ENCODE peak calls at places on chromosomes 12 and 14, in five cellular contexts. N, Z, H, R and L are unnamed samples.
A peak's percentile ranks its signal among the peaks of the same experiment; 100 is the strongest.

GRCh38 chr12:12531194-12531593 is 31.5 kb downstream of the DUSP16 start:
- DNase-seq in N (no peak), Z (no peak), H (no peak), R (no peak), L (no peak)

GRCh38 chr12:20455001-20455706 is 86.8 kb downstream of the PDE3A start:
- DNase-seq in N (no peak), Z (no peak), H (no peak), R (no peak), L (no peak)

GRCh38 chr14:51298895-51299294 is 58.8 kb downstream of the TMX1 start:
- DNase-seq in N (no peak), Z (no peak), H (no peak), R (no peak), L (no peak)

GRCh38 chr14:81465507-81466228 is 65.5 kb upstream of the STON2 start:
- DNase-seq in N (no peak), Z (no peak), H (no peak), R (no peak), L (no peak)

GRCh38 chr14:69548566-69548965 is 26.1 kb downstream of the CCDC177 start:
- DNase-seq in N (no peak), Z (no peak), H (no peak), R (no peak), L (no peak)

GRCh38 chr12:67919406-67919805 is 69.8 kb upstream of the IFNG-AS1 start:
- DNase-seq in N (no peak), Z (no peak), H (no peak), R (no peak), L (no peak)

GRCh38 chr12:109527489-109528123 is 45.7 kb downstream of the MMAB start:
- DNase-seq in N (no peak), Z (no peak), H (no peak), R (no peak), L (no peak)

GRCh38 chr12:126905752-126906151 is 1361.2 kb upstream of the TMEM132C start:
- DNase-seq in N (no peak), Z (no peak), H (no peak), R (no peak), L (no peak)

GRCh38 chr12:53944209-53944608 is 5.6 kb downstream of the HOXC13 start:
- DNase-seq in N (no peak), Z (no peak), H (no peak), R (no peak), L (no peak)

GRCh38 chr12:5276327-5276880 is 155.5 kb upstream of the NTF3 start:
- DNase-seq in N (no peak), Z (no peak), H (no peak), R (no peak), L (no peak)

GRCh38 chr14:100692859-100693558 is 33.7 kb upstream of the DLK1 start:
- DNase-seq in N (no peak), Z (peak; percentile 65), H (no peak), R (no peak), L (no peak)

GRCh38 chr12:6141048-6141447 is 16.6 kb upstream of the VWF start:
- DNase-seq in N (no peak), Z (no peak), H (no peak), R (no peak), L (no peak)

GRCh38 chr14:54446201-54446693 is 5.1 kb upstream of the CNIH1 start:
- DNase-seq in N (no peak), Z (no peak), H (no peak), R (no peak), L (no peak)

GRCh38 chr12:131121705-131122405 is 168.1 kb downstream of the ADGRD1 start:
- DNase-seq in N (no peak), Z (no peak), H (no peak), R (no peak), L (no peak)

GRCh38 chr14:105486333-105486973 is at the start of gene CRIP1:
- DNase-seq in N (no peak), Z (no peak), H (no peak), R (no peak), L (no peak)

GRCh38 chr12:1760566-1761382 is 59.6 kb upstream of the LRTM2 start:
- DNase-seq in N (no peak), Z (peak; percentile 95), H (no peak), R (no peak), L (no peak)

GRCh38 chr12:32312049-32312670 is 87.2 kb upstream of the FGD4 start:
- DNase-seq in N (peak; percentile 39), Z (peak; percentile 42), H (no peak), R (peak; percentile 21), L (peak; percentile 65)

GRCh38 chr12:109731806-109732205 is 18.2 kb downstream of the FAM222A start:
- DNase-seq in N (no peak), Z (no peak), H (no peak), R (no peak), L (no peak)

GRCh38 chr12:79547044-79547734 is 143.6 kb downstream of the PAWR start:
- DNase-seq in N (no peak), Z (peak; percentile 93), H (peak; percentile 68), R (no peak), L (peak; percentile 88)

GRCh38 chr12:57234233-57234570 is 4.7 kb downstream of the SHMT2 start:
- DNase-seq in N (no peak), Z (no peak), H (no peak), R (no peak), L (no peak)

GRCh38 chr12:132781938-132782337 is 20.3 kb upstream of the ANKLE2 start:
- DNase-seq in N (no peak), Z (no peak), H (no peak), R (no peak), L (no peak)

GRCh38 chr12:22334696-22335290 is at the start of gene ST8SIA1:
- DNase-seq in N (peak; percentile 29), Z (peak; percentile 7), H (peak; percentile 61), R (no peak), L (peak; percentile 40)

GRCh38 chr14:55572578-55572977 is 7.4 kb upstream of the KTN1 start:
- DNase-seq in N (no peak), Z (peak; percentile 72), H (no peak), R (no peak), L (no peak)

GRCh38 chr14:77203611-77204456 is 22.2 kb downstream of the TMEM63C start:
- DNase-seq in N (no peak), Z (no peak), H (no peak), R (no peak), L (no peak)

GRCh38 chr12:5580911-5581488 is 149.1 kb downstream of the NTF3 start:
- DNase-seq in N (no peak), Z (no peak), H (no peak), R (no peak), L (no peak)

GRCh38 chr12:33472299-33472698 is 32.7 kb upstream of the SYT10 start:
- DNase-seq in N (no peak), Z (no peak), H (no peak), R (no peak), L (no peak)

GRCh38 chr12:54725233-54725843 is 77.2 kb upstream of the DCD start:
- DNase-seq in N (peak; percentile 47), Z (peak; percentile 30), H (no peak), R (no peak), L (no peak)

GRCh38 chr12:109432431-109432830 is 44.7 kb downstream of the KCTD10 start:
- DNase-seq in N (no peak), Z (no peak), H (no peak), R (no peak), L (no peak)

GRCh38 chr12:107622005-107622404 is 63.6 kb upstream of the PWP1 start:
- DNase-seq in N (peak; percentile 51), Z (peak; percentile 9), H (peak; percentile 80), R (no peak), L (peak; percentile 55)

GRCh38 chr12:102484732-102485069 is 4.3 kb upstream of the IGF1 start:
- DNase-seq in N (no peak), Z (no peak), H (no peak), R (no peak), L (no peak)

DNA sequence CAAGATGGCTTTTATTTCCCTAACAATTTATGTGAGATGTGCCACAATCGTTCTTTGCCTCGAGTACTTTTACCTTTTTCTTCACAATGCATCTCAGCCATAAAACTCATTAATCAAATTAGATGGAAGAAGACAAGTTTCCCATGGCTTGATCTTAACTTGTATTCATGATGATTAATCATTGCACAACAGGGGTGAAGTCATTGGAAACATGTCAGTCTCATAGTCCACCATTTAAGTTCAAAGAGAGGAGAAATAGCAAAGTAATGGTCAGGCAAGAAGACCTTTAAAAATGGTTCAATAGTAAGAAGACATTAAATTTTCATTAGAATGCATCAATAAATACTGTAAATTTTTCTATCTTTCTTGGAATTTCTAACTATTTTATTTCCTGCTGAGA is 136.3 kb downstream of the FOXG1 start:
- DNase-seq in N (no peak), Z (no peak), H (no peak), R (no peak), L (no peak)
- TF ChIP-seq SUZ12 in N (no peak), Z (no peak), H (no peak), R (no peak), L (no peak)

DNA sequence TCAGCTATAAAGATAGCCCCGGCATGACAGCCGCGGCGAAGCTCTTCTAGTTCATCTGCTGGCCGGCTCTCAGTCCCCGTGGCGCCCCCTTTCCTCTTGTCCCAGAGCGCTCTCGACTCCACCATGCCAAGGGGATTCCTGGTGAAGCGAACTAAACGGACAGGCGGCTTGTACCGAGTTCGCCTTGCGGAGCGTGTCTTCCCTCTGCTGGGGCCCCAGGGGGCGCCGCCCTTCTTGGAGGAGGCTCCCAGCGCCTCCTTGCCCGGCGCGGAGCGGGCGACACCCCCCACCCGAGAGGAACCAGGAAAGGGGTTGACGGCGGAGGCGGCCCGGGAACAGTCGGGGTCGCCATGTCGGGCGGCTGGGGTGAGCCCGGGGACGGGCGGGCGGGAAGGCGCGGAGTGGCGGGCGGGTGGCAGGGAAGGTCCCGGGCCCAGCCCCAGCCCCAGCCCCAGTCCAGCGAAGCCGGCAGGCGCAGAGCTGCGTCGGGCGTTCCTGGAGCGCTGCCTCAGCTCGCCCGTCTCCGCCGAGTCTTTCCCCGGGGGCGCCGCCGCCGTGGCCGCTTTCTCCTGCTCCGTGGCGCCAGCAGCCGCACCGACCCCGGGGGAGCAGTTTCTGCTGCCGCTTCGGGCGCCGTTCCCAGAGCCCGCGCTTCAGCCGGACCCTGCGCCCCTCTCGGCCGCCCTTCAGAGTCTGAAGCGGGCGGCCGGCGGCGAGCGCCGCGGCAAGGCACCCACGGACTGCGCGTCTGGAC is at the start of gene INSM2:
- DNase-seq in N (peak; percentile 22), Z (no peak), H (no peak), R (no peak), L (no peak)
- TF ChIP-seq SUZ12 in N (no peak), Z (no peak), H (no peak), R (no peak), L (no peak)

DNA sequence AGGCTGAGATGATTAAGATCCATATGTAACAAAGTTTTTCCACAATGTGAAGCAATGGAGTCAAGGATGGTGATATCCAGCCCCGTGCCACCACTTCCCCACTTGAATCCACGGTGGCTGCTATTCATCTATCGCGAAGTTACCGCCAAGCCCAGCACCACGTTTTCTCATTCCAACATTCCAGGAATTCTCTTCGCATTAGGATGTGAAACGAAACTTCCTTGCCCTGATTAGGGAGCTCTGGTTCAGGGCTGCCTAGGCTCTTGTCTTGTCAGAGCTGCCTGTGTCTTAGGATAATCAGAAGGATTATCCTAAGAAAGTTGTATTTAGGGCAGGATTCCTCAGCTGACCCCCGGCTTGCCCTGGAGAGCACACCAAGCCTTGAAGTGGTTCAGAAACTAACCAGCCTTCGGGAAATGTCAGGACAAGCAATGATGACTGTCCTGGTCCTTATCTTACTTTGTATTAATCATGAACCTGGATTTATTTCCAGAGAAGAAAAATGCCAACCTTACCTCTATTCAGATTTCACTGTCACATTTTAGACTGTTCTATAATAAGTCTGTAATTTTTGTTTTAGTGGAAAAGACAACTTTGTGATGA is 114.8 kb upstream of the PCED1B start:
- DNase-seq in N (no peak), Z (no peak), H (no peak), R (no peak), L (peak; percentile 75)
- TF ChIP-seq SUZ12 in N (no peak), Z (no peak), H (no peak), R (no peak), L (no peak)

GRCh38 chr14:65408113-65408512 is 4.4 kb upstream of the FUT8 start:
- DNase-seq in N (no peak), Z (no peak), H (no peak), R (no peak), L (no peak)

GRCh38 chr14:65403231-65403630 is 9.3 kb upstream of the FUT8 start:
- DNase-seq in N (no peak), Z (no peak), H (no peak), R (no peak), L (no peak)
- TF ChIP-seq SUZ12 in N (no peak), Z (no peak), H (no peak), R (no peak), L (no peak)